ENCODE peak calls at places on chromosomes 2 and 18, in ten cellular contexts. One of them, this sample, is unnamed.

GRCh38 chr2:174012347-174013309 is 47.5 kb upstream of the SP3 start:
- DNase-seq in upper lobe of right lung: peak; percentile 85
- DNase-seq in astrocyte of the cerebellum: no peak
- DNase-seq in cardiac muscle cell: peak; percentile 92
- DNase-seq in lower lobe of right lung: peak; percentile 78
- DNase-seq in BJ: no peak
- DNase-seq in heart right ventricle: peak; percentile 82
- DNase-seq in IMR-90: no peak
- DNase-seq in GM23248: peak; percentile 85
- DNase-seq in colonic mucosa: peak; percentile 57
- DNase-seq in this sample: peak; percentile 55

GRCh38 chr2:222239945-222240675 is 58.7 kb downstream of the PAX3 start:
- DNase-seq in upper lobe of right lung: no peak
- DNase-seq in IMR-90: no peak
- DNase-seq in heart right ventricle: peak; percentile 10
- DNase-seq in astrocyte of the cerebellum: no peak
- DNase-seq in cardiac muscle cell: no peak
- DNase-seq in lower lobe of right lung: no peak
- DNase-seq in GM23248: no peak
- DNase-seq in colonic mucosa: no peak
- DNase-seq in BJ: no peak
- DNase-seq in this sample: no peak

GRCh38 chr2:234853739-234854138 is 98.1 kb upstream of the SH3BP4 start:
- DNase-seq in IMR-90: peak; percentile 19
- DNase-seq in heart right ventricle: no peak
- DNase-seq in colonic mucosa: no peak
- DNase-seq in GM23248: peak; percentile 23
- DNase-seq in astrocyte of the cerebellum: no peak
- DNase-seq in BJ: no peak
- DNase-seq in upper lobe of right lung: no peak
- DNase-seq in cardiac muscle cell: no peak
- DNase-seq in lower lobe of right lung: no peak
- DNase-seq in this sample: no peak

GRCh38 chr2:45851576-45852304 is 200.3 kb downstream of the PRKCE start:
- DNase-seq in GM23248: peak; percentile 93
- DNase-seq in lower lobe of right lung: no peak
- DNase-seq in upper lobe of right lung: no peak
- DNase-seq in IMR-90: peak; percentile 74
- DNase-seq in colonic mucosa: no peak
- DNase-seq in heart right ventricle: no peak
- DNase-seq in astrocyte of the cerebellum: peak; percentile 79
- DNase-seq in BJ: peak; percentile 73
- DNase-seq in cardiac muscle cell: peak; percentile 56
- DNase-seq in this sample: peak; percentile 86

GRCh38 chr2:178946494-178946893 is 103.4 kb downstream of the CCDC141 start:
- DNase-seq in BJ: no peak
- DNase-seq in IMR-90: no peak
- DNase-seq in cardiac muscle cell: no peak
- DNase-seq in GM23248: no peak
- DNase-seq in upper lobe of right lung: no peak
- DNase-seq in colonic mucosa: no peak
- DNase-seq in lower lobe of right lung: no peak
- DNase-seq in astrocyte of the cerebellum: no peak
- DNase-seq in heart right ventricle: no peak
- DNase-seq in this sample: no peak

GRCh38 chr2:172052000-172052983 is 33.0 kb upstream of the DLX1 start:
- DNase-seq in astrocyte of the cerebellum: peak; percentile 9
- DNase-seq in upper lobe of right lung: no peak
- DNase-seq in heart right ventricle: no peak
- DNase-seq in BJ: no peak
- DNase-seq in IMR-90: peak; percentile 35
- DNase-seq in lower lobe of right lung: no peak
- DNase-seq in cardiac muscle cell: peak; percentile 51
- DNase-seq in colonic mucosa: no peak
- DNase-seq in GM23248: no peak
- DNase-seq in this sample: no peak

GRCh38 chr2:161273038-161273760 is 35.0 kb upstream of the PSMD14 start:
- DNase-seq in BJ: no peak
- DNase-seq in colonic mucosa: peak; percentile 27
- DNase-seq in GM23248: peak; percentile 63
- DNase-seq in lower lobe of right lung: no peak
- DNase-seq in astrocyte of the cerebellum: peak; percentile 59
- DNase-seq in IMR-90: peak; percentile 72
- DNase-seq in upper lobe of right lung: no peak
- DNase-seq in cardiac muscle cell: peak; percentile 76
- DNase-seq in heart right ventricle: peak; percentile 21
- DNase-seq in this sample: peak; percentile 63

GRCh38 chr2:60445684-60446184 is 107.7 kb downstream of the BCL11A start:
- DNase-seq in astrocyte of the cerebellum: no peak
- DNase-seq in cardiac muscle cell: peak; percentile 23
- DNase-seq in IMR-90: peak; percentile 26
- DNase-seq in lower lobe of right lung: no peak
- DNase-seq in upper lobe of right lung: no peak
- DNase-seq in BJ: no peak
- DNase-seq in colonic mucosa: no peak
- DNase-seq in GM23248: peak; percentile 20
- DNase-seq in heart right ventricle: no peak
- DNase-seq in this sample: peak; percentile 41

GRCh38 chr18:59264136-59264571 is 9.1 kb downstream of the RAX start:
- DNase-seq in cardiac muscle cell: no peak
- DNase-seq in astrocyte of the cerebellum: no peak
- DNase-seq in heart right ventricle: no peak
- DNase-seq in lower lobe of right lung: no peak
- DNase-seq in GM23248: no peak
- DNase-seq in upper lobe of right lung: no peak
- DNase-seq in colonic mucosa: no peak
- DNase-seq in IMR-90: no peak
- DNase-seq in BJ: no peak
- DNase-seq in this sample: no peak

GRCh38 chr2:170924969-170925368 is 4.1 kb upstream of the GORASP2 start:
- DNase-seq in cardiac muscle cell: no peak
- DNase-seq in colonic mucosa: no peak
- DNase-seq in lower lobe of right lung: no peak
- DNase-seq in astrocyte of the cerebellum: no peak
- DNase-seq in GM23248: no peak
- DNase-seq in BJ: no peak
- DNase-seq in IMR-90: no peak
- DNase-seq in upper lobe of right lung: no peak
- DNase-seq in heart right ventricle: no peak
- DNase-seq in this sample: no peak

GRCh38 chr18:22175326-22175725 is 5.9 kb downstream of the GATA6 start:
- DNase-seq in cardiac muscle cell: no peak
- DNase-seq in IMR-90: no peak
- DNase-seq in astrocyte of the cerebellum: no peak
- DNase-seq in GM23248: no peak
- DNase-seq in BJ: no peak
- DNase-seq in upper lobe of right lung: no peak
- DNase-seq in lower lobe of right lung: no peak
- DNase-seq in heart right ventricle: no peak
- DNase-seq in colonic mucosa: peak; percentile 17
- DNase-seq in this sample: no peak

GRCh38 chr18:59061914-59062642 is 77.6 kb upstream of the SEC11C start:
- DNase-seq in colonic mucosa: no peak
- DNase-seq in IMR-90: no peak
- DNase-seq in lower lobe of right lung: no peak
- DNase-seq in GM23248: no peak
- DNase-seq in cardiac muscle cell: no peak
- DNase-seq in upper lobe of right lung: no peak
- DNase-seq in heart right ventricle: no peak
- DNase-seq in astrocyte of the cerebellum: no peak
- DNase-seq in BJ: no peak
- DNase-seq in this sample: no peak

GRCh38 chr2:20643060-20643459 is 7.8 kb downstream of the HS1BP3 start:
- DNase-seq in upper lobe of right lung: no peak
- DNase-seq in GM23248: no peak
- DNase-seq in BJ: no peak
- DNase-seq in colonic mucosa: no peak
- DNase-seq in IMR-90: no peak
- DNase-seq in astrocyte of the cerebellum: no peak
- DNase-seq in lower lobe of right lung: no peak
- DNase-seq in heart right ventricle: no peak
- DNase-seq in cardiac muscle cell: no peak
- DNase-seq in this sample: no peak

GRCh38 chr18:13207274-13207673 is 11.3 kb upstream of the LDLRAD4 start:
- DNase-seq in colonic mucosa: no peak
- DNase-seq in upper lobe of right lung: no peak
- DNase-seq in astrocyte of the cerebellum: no peak
- DNase-seq in BJ: no peak
- DNase-seq in GM23248: no peak
- DNase-seq in heart right ventricle: no peak
- DNase-seq in IMR-90: no peak
- DNase-seq in cardiac muscle cell: no peak
- DNase-seq in lower lobe of right lung: no peak
- DNase-seq in this sample: no peak
- H3K4me3 ChIP-seq in colonic mucosa: no peak overlapping the region
- H3K4me3 ChIP-seq in upper lobe of right lung: no peak overlapping the region
- H3K4me3 ChIP-seq in astrocyte of the cerebellum: no peak overlapping the region
- H3K4me3 ChIP-seq in BJ: no peak overlapping the region
- H3K4me3 ChIP-seq in GM23248: no peak overlapping the region
- H3K4me3 ChIP-seq in heart right ventricle: no peak overlapping the region
- H3K4me3 ChIP-seq in IMR-90: no peak overlapping the region
- H3K4me3 ChIP-seq in cardiac muscle cell: no peak overlapping the region
- H3K4me3 ChIP-seq in lower lobe of right lung: no peak overlapping the region
- H3K4me3 ChIP-seq in this sample: no peak overlapping the region

DNA sequence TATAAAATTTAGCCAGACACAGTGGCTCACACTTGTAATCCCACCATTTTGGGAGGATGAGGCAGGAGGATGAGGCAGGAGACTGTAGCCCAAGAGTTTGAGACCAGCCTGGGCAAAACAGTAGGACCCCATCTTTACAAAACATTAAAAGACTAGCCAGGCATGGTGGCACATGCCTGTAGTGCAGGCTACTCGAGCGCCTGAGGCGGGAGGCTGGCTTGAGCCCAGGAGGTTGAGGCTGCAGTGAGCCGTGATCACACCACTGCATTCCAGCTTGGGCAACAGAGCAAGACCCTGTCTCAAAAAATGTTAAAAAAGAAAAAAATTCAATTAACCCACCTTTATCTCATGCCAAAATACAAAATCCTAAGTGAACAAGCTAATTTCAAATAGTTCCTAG is 4.0 kb downstream of the REV1 start:
- DNase-seq in upper lobe of right lung: no peak
- DNase-seq in BJ: no peak
- DNase-seq in cardiac muscle cell: no peak
- DNase-seq in GM23248: no peak
- DNase-seq in IMR-90: no peak
- DNase-seq in heart right ventricle: no peak
- DNase-seq in lower lobe of right lung: no peak
- DNase-seq in colonic mucosa: no peak
- DNase-seq in astrocyte of the cerebellum: no peak
- DNase-seq in this sample: no peak
- H3K4me3 ChIP-seq in upper lobe of right lung: no peak overlapping the region
- H3K4me3 ChIP-seq in BJ: no peak overlapping the region
- H3K4me3 ChIP-seq in cardiac muscle cell: no peak overlapping the region
- H3K4me3 ChIP-seq in GM23248: no peak overlapping the region
- H3K4me3 ChIP-seq in IMR-90: no peak overlapping the region
- H3K4me3 ChIP-seq in heart right ventricle: no peak overlapping the region
- H3K4me3 ChIP-seq in lower lobe of right lung: no peak overlapping the region
- H3K4me3 ChIP-seq in colonic mucosa: no peak overlapping the region
- H3K4me3 ChIP-seq in astrocyte of the cerebellum: no peak overlapping the region
- H3K4me3 ChIP-seq in this sample: no peak overlapping the region

GRCh38 chr2:202009019-202009481 is 24.6 kb upstream of the FZD7 start:
- DNase-seq in colonic mucosa: no peak
- DNase-seq in upper lobe of right lung: no peak
- DNase-seq in heart right ventricle: peak; percentile 68
- DNase-seq in lower lobe of right lung: no peak
- DNase-seq in GM23248: peak; percentile 30
- DNase-seq in astrocyte of the cerebellum: no peak
- DNase-seq in IMR-90: no peak
- DNase-seq in cardiac muscle cell: peak; percentile 41
- DNase-seq in BJ: no peak
- DNase-seq in this sample: peak; percentile 42
- H3K4me3 ChIP-seq in colonic mucosa: no peak overlapping the region
- H3K4me3 ChIP-seq in upper lobe of right lung: no peak overlapping the region
- H3K4me3 ChIP-seq in heart right ventricle: no peak overlapping the region
- H3K4me3 ChIP-seq in lower lobe of right lung: no peak overlapping the region
- H3K4me3 ChIP-seq in GM23248: no peak overlapping the region
- H3K4me3 ChIP-seq in astrocyte of the cerebellum: no peak overlapping the region
- H3K4me3 ChIP-seq in IMR-90: no peak overlapping the region
- H3K4me3 ChIP-seq in cardiac muscle cell: no peak overlapping the region
- H3K4me3 ChIP-seq in BJ: no peak overlapping the region
- H3K4me3 ChIP-seq in this sample: no peak overlapping the region

GRCh38 chr2:50525423-50525822 is 506.5 kb downstream of the NRXN1 start:
- DNase-seq in colonic mucosa: no peak
- DNase-seq in heart right ventricle: no peak
- DNase-seq in GM23248: no peak
- DNase-seq in cardiac muscle cell: no peak
- DNase-seq in upper lobe of right lung: no peak
- DNase-seq in BJ: no peak
- DNase-seq in lower lobe of right lung: no peak
- DNase-seq in astrocyte of the cerebellum: no peak
- DNase-seq in IMR-90: no peak
- DNase-seq in this sample: no peak

GRCh38 chr2:50535256-50535655 is 496.7 kb downstream of the NRXN1 start:
- DNase-seq in GM23248: no peak
- DNase-seq in lower lobe of right lung: no peak
- DNase-seq in upper lobe of right lung: no peak
- DNase-seq in heart right ventricle: no peak
- DNase-seq in IMR-90: no peak
- DNase-seq in cardiac muscle cell: no peak
- DNase-seq in colonic mucosa: no peak
- DNase-seq in BJ: no peak
- DNase-seq in astrocyte of the cerebellum: no peak
- DNase-seq in this sample: no peak

DNA sequence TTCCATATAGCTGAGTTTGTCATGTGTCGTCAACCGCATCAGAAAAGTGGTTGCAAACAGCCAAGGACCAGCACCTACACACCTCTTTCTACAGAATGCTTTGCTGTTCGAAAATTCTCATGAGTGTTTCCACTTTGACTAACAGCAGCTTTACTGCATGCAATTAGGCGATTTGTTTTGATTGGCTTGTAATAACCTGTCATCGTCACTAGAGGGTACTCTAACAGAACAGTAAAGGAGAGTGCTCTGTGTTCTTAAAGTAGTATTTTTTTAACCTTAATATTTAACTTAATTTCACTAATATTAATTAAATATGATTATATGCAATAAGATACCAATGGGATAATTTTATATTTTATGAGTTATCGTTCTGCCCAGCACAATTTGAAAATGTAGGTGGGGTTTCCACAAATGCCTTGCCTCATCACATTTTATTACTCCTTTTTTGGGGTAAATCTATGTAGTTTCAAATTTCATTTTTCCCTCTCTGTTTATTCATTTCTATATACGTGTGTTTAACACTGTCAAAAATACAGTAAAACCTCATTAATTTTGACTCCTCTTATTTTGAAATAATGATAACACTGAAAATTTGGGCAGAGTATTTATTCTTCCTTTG is 502.2 kb downstream of the NRXN1 start:
- DNase-seq in upper lobe of right lung: no peak
- DNase-seq in GM23248: peak; percentile 57
- DNase-seq in lower lobe of right lung: no peak
- DNase-seq in heart right ventricle: no peak
- DNase-seq in colonic mucosa: no peak
- DNase-seq in IMR-90: peak; percentile 71
- DNase-seq in cardiac muscle cell: peak; percentile 62
- DNase-seq in BJ: peak; percentile 4
- DNase-seq in astrocyte of the cerebellum: peak; percentile 36
- DNase-seq in this sample: peak; percentile 42
- H3K4me3 ChIP-seq in upper lobe of right lung: no peak overlapping the region
- H3K4me3 ChIP-seq in GM23248: no peak overlapping the region
- H3K4me3 ChIP-seq in lower lobe of right lung: no peak overlapping the region
- H3K4me3 ChIP-seq in heart right ventricle: no peak overlapping the region
- H3K4me3 ChIP-seq in colonic mucosa: no peak overlapping the region
- H3K4me3 ChIP-seq in IMR-90: no peak overlapping the region
- H3K4me3 ChIP-seq in cardiac muscle cell: no peak overlapping the region
- H3K4me3 ChIP-seq in BJ: no peak overlapping the region
- H3K4me3 ChIP-seq in astrocyte of the cerebellum: no peak overlapping the region
- H3K4me3 ChIP-seq in this sample: no peak overlapping the region

This sample was measured in AG10803.